ENCODE peak calls at places on chromosomes 7 and 10, in eight cellular contexts. N is NAMALWA, U is NCI-H1092 treated with DMSO at 0.1 percent for 48 hours, Q is fibroblast of gingiva, J is tibial artery, R is PC-3, P is HuH-7, B is ACHN. M is an unnamed sample.

GRCh38 chr10:104472957-104473745 is 119.5 kb downstream of the CFAP58 start:
- DNase-seq in R (no peak), U (no peak), P (no peak), B (no peak), Q (no peak), N (no peak), J (no peak), M (no peak)

GRCh38 chr7:69596723-69597277 is 1.5 kb upstream of the AUTS2 start:
- DNase-seq in U (no peak), Q (no peak), P (peak), R (no peak), B (no peak), J (peak), N (no peak), M (no peak)

GRCh38 chr7:111998326-111998725 is 207.9 kb downstream of the DOCK4 start:
- DNase-seq in N (no peak), Q (peak), J (no peak), B (no peak), U (no peak), P (no peak), R (no peak), M (no peak)

GRCh38 chr7:156473476-156474240 is 166.9 kb upstream of the RNF32 start:
- DNase-seq in R (peak), P (peak), J (no peak), Q (no peak), B (peak), U (peak), N (peak), M (peak)

GRCh38 chr7:78510580-78511188 is 712.1 kb downstream of the PHTF2 start:
- DNase-seq in P (no peak), Q (peak), B (peak), R (peak), J (no peak), N (peak), U (peak), M (peak)

GRCh38 chr7:43537765-43538403 is 45.0 kb upstream of the STK17A start:
- DNase-seq in B (peak), P (no peak), U (no peak), Q (no peak), R (no peak), J (no peak), N (no peak), M (no peak)

GRCh38 chr7:122183106-122183505 is 39.1 kb upstream of the AASS start:
- DNase-seq in B (no peak), U (no peak), J (no peak), Q (no peak), N (no peak), R (no peak), P (no peak), M (no peak)

GRCh38 chr10:54880943-54881342 is 79.9 kb upstream of the PCDH15 start:
- DNase-seq in B (no peak), Q (no peak), U (no peak), P (no peak), R (no peak), J (no peak), N (peak), M (no peak)

GRCh38 chr10:126569513-126570447 is 100.7 kb downstream of the C10orf90 start:
- DNase-seq in R (peak), N (no peak), Q (peak), U (no peak), B (peak), J (no peak), P (no peak), M (peak)

GRCh38 chr10:105952153-105952552 is 1212.4 kb downstream of the SORCS1 start:
- DNase-seq in Q (no peak), N (peak), B (peak), R (peak), P (no peak), U (no peak), J (no peak), M (peak)

GRCh38 chr7:117098457-117098856 is 145.2 kb downstream of the ST7 start:
- DNase-seq in U (no peak), N (no peak), J (no peak), R (peak), B (no peak), Q (peak), P (no peak), M (no peak)

GRCh38 chr7:102916426-102916825 is 3.6 kb downstream of the LRRC17 start:
- DNase-seq in N (no peak), J (no peak), Q (peak), P (no peak), R (peak), U (no peak), B (peak), M (peak)

GRCh38 chr7:75611557-75612178 is 119.5 kb downstream of the SPDYE5 start:
- DNase-seq in P (no peak), N (no peak), B (peak), R (no peak), Q (no peak), U (no peak), J (peak), M (no peak)

GRCh38 chr10:133047526-133047925 is 40.2 kb upstream of the ADGRA1 start:
- DNase-seq in P (no peak), J (no peak), R (no peak), N (no peak), Q (no peak), B (no peak), U (no peak), M (no peak)

GRCh38 chr10:8498881-8499280 is 444.4 kb downstream of the GATA3 start:
- DNase-seq in N (no peak), Q (no peak), J (no peak), B (no peak), U (no peak), R (no peak), P (no peak), M (no peak)

GRCh38 chr10:133276435-133277201 is at the start of gene ADAM8:
- DNase-seq in R (peak), J (no peak), P (no peak), B (peak), Q (no peak), N (peak), U (no peak), M (peak)

GRCh38 chr7:240887-241421 is 48.6 kb downstream of the FAM20C start:
- DNase-seq in P (no peak), Q (no peak), R (no peak), J (no peak), N (no peak), U (no peak), B (no peak), M (peak)

GRCh38 chr10:87093461-87094372 is 926 bp downstream of the GLUD1 start:
- DNase-seq in U (peak), R (peak), B (peak), N (peak), Q (peak), J (peak), P (peak), M (peak)

GRCh38 chr7:23332881-23333612 is 33.9 kb downstream of the MALSU1 start:
- DNase-seq in R (peak), P (no peak), Q (peak), J (no peak), N (no peak), B (peak), U (peak), M (no peak)

GRCh38 chr7:30470783-30471182 is 7.8 kb downstream of the NOD1 start:
- DNase-seq in J (peak), R (peak), P (no peak), N (no peak), Q (peak), U (peak), B (no peak), M (no peak)